ENCODE peak calls at places on chromosomes 2 and 18, in five cellular contexts. K is neural progenitor cell, E is HCT116, L is GM23338, R is MM.1S. O is an unnamed sample.

GRCh38 chr2:1511455-1511854 is 98.2 kb downstream of the TPO start:
- DNase-seq in K (no peak), E (no peak), L (no peak), R (no peak), O (no peak)

GRCh38 chr2:159897081-159897480 is 99.1 kb upstream of the CD302 start:
- DNase-seq in K (peak; percentile 54), E (no peak), L (no peak), R (no peak), O (no peak)

GRCh38 chr2:27071277-27071989 is at the start of gene OST4:
- DNase-seq in K (peak; percentile 98), E (peak; percentile 83), L (peak; percentile 97), R (peak; percentile 94), O (peak; percentile 94)

GRCh38 chr2:198913394-198914152 is 544.2 kb downstream of the SATB2 start:
- DNase-seq in K (no peak), E (no peak), L (no peak), R (peak; percentile 90), O (no peak)

GRCh38 chr2:191932261-191932660 is 85.4 kb upstream of the CAVIN2 start:
- DNase-seq in K (no peak), E (no peak), L (no peak), R (no peak), O (no peak)

GRCh38 chr18:72470391-72470790 is 73.8 kb downstream of the CBLN2 start:
- DNase-seq in K (no peak), E (no peak), L (no peak), R (no peak), O (no peak)

GRCh38 chr2:1726558-1726957 is 17.8 kb downstream of the PXDN start:
- DNase-seq in K (no peak), E (no peak), L (no peak), R (no peak), O (no peak)

GRCh38 chr2:28074127-28074526 is 183.6 kb downstream of the BABAM2 start:
- DNase-seq in K (no peak), E (no peak), L (no peak), R (no peak), O (no peak)

GRCh38 chr2:176129825-176130152 is 284 bp downstream of the HOXD8 start:
- DNase-seq in K (no peak), E (no peak), L (no peak), R (no peak), O (no peak)

GRCh38 chr18:13463526-13463925 is 245.0 kb downstream of the LDLRAD4 start:
- DNase-seq in K (no peak), E (no peak), L (no peak), R (no peak), O (no peak)

GRCh38 chr18:48951448-48952286 is 902 bp upstream of the SMAD7 start:
- DNase-seq in K (peak; percentile 92), E (no peak), L (peak; percentile 93), R (peak; percentile 95), O (peak; percentile 61)
- TF ChIP-seq CTCF in K (peak; percentile 46), E (no peak), L (peak; percentile 6), R (no peak), O (no peak)

GRCh38 chr2:172372436-172372835 is 55.0 kb upstream of the ITGA6 start:
- DNase-seq in K (no peak), E (no peak), L (no peak), R (no peak), O (no peak)

GRCh38 chr2:172374318-172375240 is 52.8 kb upstream of the ITGA6 start:
- DNase-seq in K (no peak), E (no peak), L (no peak), R (no peak), O (no peak)

GRCh38 chr2:172375247-172375646 is 52.1 kb upstream of the ITGA6 start:
- DNase-seq in K (no peak), E (no peak), L (no peak), R (no peak), O (no peak)

GRCh38 chr2:172373076-172373475 is 54.3 kb upstream of the ITGA6 start:
- DNase-seq in K (no peak), E (no peak), L (no peak), R (no peak), O (no peak)

DNA sequence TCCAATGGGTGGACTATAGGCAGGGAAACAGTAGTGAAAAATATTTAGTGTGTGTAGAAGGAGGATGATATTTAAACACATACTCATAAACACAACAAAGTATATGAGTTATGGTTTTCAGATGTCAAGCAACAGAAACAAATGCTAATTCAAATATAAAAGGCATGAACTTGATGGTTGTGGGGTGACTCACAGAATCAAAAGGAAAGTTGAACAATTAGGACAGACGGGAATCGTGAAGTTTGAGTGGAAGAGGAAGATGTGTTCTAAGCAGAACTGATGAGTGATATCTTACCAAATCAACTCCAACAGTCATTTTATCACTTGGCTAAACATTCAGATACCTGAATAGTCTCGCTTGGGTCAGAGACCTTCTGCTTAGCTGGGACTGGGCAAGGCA is 53.6 kb upstream of the ITGA6 start:
- DNase-seq in K (no peak), E (no peak), L (no peak), R (no peak), O (peak; percentile 31)
- TF ChIP-seq EZH2phosphoT487 in K (no peak), E (no peak), L (no peak), R (no peak), O (no peak)

DNA sequence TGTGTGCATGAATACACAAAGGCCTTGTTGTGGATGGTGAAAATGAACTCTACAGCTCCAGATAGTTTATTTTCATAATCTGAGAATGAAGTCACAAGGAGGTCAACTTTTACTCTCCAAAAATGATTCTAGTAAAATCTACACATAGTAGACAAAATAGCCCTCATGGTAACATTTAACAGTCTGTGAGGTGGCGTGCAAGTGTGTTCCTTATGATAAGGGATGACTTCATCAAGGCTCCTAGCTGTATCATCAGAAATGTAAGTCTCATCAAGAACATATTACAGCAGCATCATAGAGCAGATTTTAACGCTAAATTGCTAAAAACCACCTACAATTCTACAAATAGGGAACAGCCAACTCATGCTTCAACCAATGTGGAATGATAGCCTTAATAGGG is 72.3 kb upstream of the RIOK3 start:
- DNase-seq in K (no peak), E (no peak), L (no peak), R (no peak), O (no peak)
- H3K27ac ChIP-seq in K (no peak overlapping the region), E (no peak overlapping the region), L (peak overlapping the region; percentile 60), R (no peak overlapping the region), O (no peak overlapping the region)

GRCh38 chr18:40897884-40898283 is 1057.2 kb upstream of the PIK3C3 start:
- DNase-seq in K (no peak), E (no peak), L (peak; percentile 71), R (no peak), O (no peak)

GRCh38 chr18:40904295-40904694 is 1050.7 kb upstream of the PIK3C3 start:
- DNase-seq in K (no peak), E (no peak), L (no peak), R (no peak), O (no peak)

GRCh38 chr18:40902436-40902835 is 1052.6 kb upstream of the PIK3C3 start:
- DNase-seq in K (no peak), E (no peak), L (no peak), R (no peak), O (peak; percentile 49)
- TF ChIP-seq CTCF in K (no peak), E (no peak), L (no peak), R (no peak), O (no peak)

GRCh38 chr2:45332094-45332493 is 279.0 kb downstream of the SRBD1 start:
- DNase-seq in K (no peak), E (no peak), L (no peak), R (no peak), O (no peak)

GRCh38 chr2:45330617-45331016 is 280.4 kb downstream of the SRBD1 start:
- DNase-seq in K (no peak), E (no peak), L (no peak), R (no peak), O (peak; percentile 88)

GRCh38 chr2:45331034-45331786 is 279.9 kb downstream of the SRBD1 start:
- DNase-seq in K (no peak), E (no peak), L (no peak), R (no peak), O (peak; percentile 56)

GRCh38 chr2:45334241-45334860 is 276.7 kb downstream of the SRBD1 start:
- DNase-seq in K (no peak), E (no peak), L (no peak), R (no peak), O (no peak)

DNA sequence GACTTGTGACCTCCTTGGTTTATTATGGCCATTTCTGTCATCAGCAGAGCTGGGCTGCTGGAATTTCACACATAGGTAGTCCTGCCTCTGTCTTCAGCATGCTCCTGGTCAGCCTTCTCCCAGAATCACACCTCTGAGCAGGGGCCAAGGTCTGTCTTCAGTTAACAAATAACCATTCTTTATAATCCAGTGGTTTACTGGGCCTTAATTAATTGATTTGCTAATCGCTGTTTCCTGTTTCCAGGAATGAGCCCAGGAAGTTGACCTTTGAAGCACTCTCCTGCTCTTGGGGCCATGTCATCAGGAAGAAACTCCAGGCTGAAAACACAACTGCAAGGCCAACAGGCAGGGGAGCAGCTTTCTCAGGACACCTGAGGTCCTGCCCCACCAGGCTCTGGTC is 278.5 kb downstream of the SRBD1 start:
- DNase-seq in K (no peak), E (no peak), L (no peak), R (no peak), O (no peak)
- TF ChIP-seq EZH2phosphoT487 in K (no peak), E (no peak), L (no peak), R (no peak), O (no peak)

GRCh38 chr18:79379251-79379905 is 16.4 kb upstream of the NFATC1 start:
- DNase-seq in K (no peak), E (no peak), L (no peak), R (no peak), O (no peak)
- H3K27ac ChIP-seq in K (no peak overlapping the region), E (no peak overlapping the region), L (no peak overlapping the region), R (no peak overlapping the region), O (no peak overlapping the region)

GRCh38 chr2:240810621-240811020 is 9.4 kb downstream of the KIF1A start:
- DNase-seq in K (no peak), E (no peak), L (no peak), R (no peak), O (no peak)

GRCh38 chr2:240809276-240809675 is 10.7 kb downstream of the KIF1A start:
- DNase-seq in K (no peak), E (no peak), L (no peak), R (no peak), O (no peak)

GRCh38 chr2:240812301-240812680 is 7.7 kb downstream of the KIF1A start:
- DNase-seq in K (no peak), E (no peak), L (no peak), R (no peak), O (no peak)

GRCh38 chr2:240811346-240812300 is 8.4 kb downstream of the KIF1A start:
- DNase-seq in K (no peak), E (no peak), L (no peak), R (no peak), O (no peak)

DNA sequence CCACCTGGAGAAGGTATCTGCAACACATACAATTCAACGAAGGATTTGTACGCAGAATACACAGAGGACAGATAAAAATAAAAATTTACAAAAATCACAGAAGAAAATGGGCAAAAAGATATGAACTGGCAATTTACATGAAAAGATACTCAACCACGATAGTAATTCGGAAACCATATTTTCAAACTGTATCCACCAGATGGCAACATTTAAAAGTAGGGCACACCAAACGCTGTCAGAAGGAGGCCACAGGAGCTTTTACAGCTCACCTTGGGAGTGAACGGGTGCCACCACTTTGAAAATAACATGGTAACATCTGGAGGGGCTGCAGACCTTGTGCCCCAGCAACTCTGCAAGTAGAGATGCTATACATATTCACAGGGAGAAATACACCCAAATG is 9.8 kb downstream of the KIF1A start:
- DNase-seq in K (no peak), E (no peak), L (no peak), R (no peak), O (peak; percentile 44)
- TF ChIP-seq CTCF in K (peak; percentile 14), E (peak; percentile 47), L (peak; percentile 34), R (peak; percentile 15), O (peak; percentile 53)

GRCh38 chr2:29196792-29197788 is 81.9 kb downstream of the CLIP4 start:
- DNase-seq in K (peak; percentile 81), E (peak; percentile 57), L (peak; percentile 90), R (peak; percentile 77), O (peak; percentile 86)
- TF ChIP-seq EZH2phosphoT487 in K (no peak), E (no peak), L (no peak), R (no peak), O (no peak)